ENCODE peak calls at places on chromosomes 3 and 15, in eight cellular contexts. I, L, N, R, J, C, O and T are unnamed samples.

GRCh38 chr3:188034989-188035388 is 119.0 kb upstream of the LPP start:
- DNase-seq in I (no peak), L (no peak), N (no peak), R (no peak), J (no peak), C (no peak), O (no peak), T (no peak)

GRCh38 chr3:190614466-190615384 is 100.8 kb downstream of the IL1RAP start:
- DNase-seq in I (no peak), L (no peak), N (no peak), R (no peak), J (no peak), C (no peak), O (no peak), T (no peak)

GRCh38 chr15:47484997-47485396 is 232.3 kb upstream of the SEMA6D start:
- DNase-seq in I (no peak), L (no peak), N (no peak), R (no peak), J (no peak), C (no peak), O (no peak), T (no peak)

GRCh38 chr15:44193651-44194396 is 1.2 kb downstream of the FRMD5 start:
- DNase-seq in I (peak), L (peak), N (peak), R (no peak), J (no peak), C (no peak), O (no peak), T (peak)

GRCh38 chr3:62414786-62415185 is 41.4 kb upstream of the FEZF2 start:
- DNase-seq in I (no peak), L (no peak), N (no peak), R (no peak), J (peak), C (no peak), O (no peak), T (no peak)

GRCh38 chr3:141561426-141562034 is 74.7 kb downstream of the RASA2 start:
- DNase-seq in I (peak), L (peak), N (peak), R (no peak), J (peak), C (peak), O (peak), T (peak)

GRCh38 chr15:31031471-31032064 is 40.1 kb upstream of the MTMR10 start:
- DNase-seq in I (no peak), L (peak), N (no peak), R (no peak), J (no peak), C (no peak), O (no peak), T (peak)

GRCh38 chr15:66841953-66842681 is 140.1 kb downstream of the SMAD6 start:
- DNase-seq in I (no peak), L (no peak), N (no peak), R (peak), J (no peak), C (peak), O (peak), T (peak)

GRCh38 chr3:196688349-196688748 is 23.7 kb downstream of the CEP19 start:
- DNase-seq in I (no peak), L (no peak), N (no peak), R (no peak), J (no peak), C (no peak), O (peak), T (no peak)